ENCODE peak calls at places on chromosomes 3 and 15, in four cellular contexts. K, Z, U and G are unnamed samples.

GRCh38 chr3:124845406-124845805 is 41.8 kb downstream of the ITGB5 start:
- DNase-seq in U (no peak), Z (peak), K (no peak), G (no peak)

GRCh38 chr15:67520976-67521769 is at the start of gene C15orf61:
- DNase-seq in U (peak), K (peak), Z (peak), G (peak)

GRCh38 chr15:29671308-29671981 is 150.8 kb downstream of the TJP1 start:
- DNase-seq in Z (peak), K (no peak), U (peak), G (no peak)

GRCh38 chr3:125395091-125395490 is 20.0 kb upstream of the ZNF148 start:
- DNase-seq in U (no peak), K (no peak), Z (no peak), G (no peak)

GRCh38 chr3:145719118-145719517 is 441.9 kb downstream of the PLOD2 start:
- DNase-seq in K (no peak), U (no peak), Z (no peak), G (no peak)

GRCh38 chr3:45199837-45200648 is 26.0 kb downstream of the TMEM158 start:
- DNase-seq in U (no peak), K (peak), Z (peak), G (no peak)

GRCh38 chr3:167839460-167839859 is 103.9 kb downstream of the SERPINI1 start:
- DNase-seq in U (no peak), K (no peak), Z (no peak), G (no peak)

GRCh38 chr3:118938183-118938961 is 96.3 kb downstream of the IGSF11 start:
- DNase-seq in U (no peak), K (no peak), Z (peak), G (no peak)

GRCh38 chr3:160399347-160400047 is at the start of gene SMC4:
- DNase-seq in Z (peak), K (peak), U (peak), G (peak)

GRCh38 chr3:188978772-188979171 is 193.0 kb upstream of the TPRG1 start:
- DNase-seq in U (no peak), K (no peak), Z (peak), G (no peak)

GRCh38 chr15:78077053-78077859 is at the start of gene TBC1D2B:
- DNase-seq in U (peak), Z (peak), K (peak), G (peak)

GRCh38 chr15:90680371-90680935 is 36.7 kb upstream of the BLM start:
- DNase-seq in K (no peak), U (no peak), Z (peak), G (no peak)

GRCh38 chr3:42387802-42388651 is 22.4 kb downstream of the LYZL4 start:
- DNase-seq in U (no peak), Z (no peak), K (no peak), G (no peak)

GRCh38 chr15:85831415-85832113 is 36.8 kb upstream of the KLHL25 start:
- DNase-seq in Z (peak), U (peak), K (peak), G (peak)

GRCh38 chr3:172388412-172389078 is 59.7 kb downstream of the GHSR start:
- DNase-seq in U (no peak), K (no peak), Z (no peak), G (no peak)

GRCh38 chr15:69474291-69474690 is 21.7 kb downstream of the RPLP1 start:
- DNase-seq in Z (peak), U (no peak), K (no peak), G (no peak)

GRCh38 chr3:64666171-64666581 is 21.6 kb downstream of the ADAMTS9 start:
- DNase-seq in Z (no peak), K (no peak), U (no peak), G (no peak)

GRCh38 chr3:118966700-118967099 is 67.9 kb downstream of the IGSF11 start:
- DNase-seq in Z (no peak), U (no peak), K (no peak), G (peak)

GRCh38 chr3:17398959-17399551 is 343.4 kb downstream of the TBC1D5 start:
- DNase-seq in Z (no peak), U (no peak), K (no peak), G (no peak)

GRCh38 chr3:52038227-52038626 is 18.1 kb downstream of the DUSP7 start:
- DNase-seq in K (no peak), Z (no peak), U (no peak), G (no peak)

GRCh38 chr3:131728898-131729297 is 226.1 kb upstream of the MRPL3 start:
- DNase-seq in K (no peak), Z (no peak), U (no peak), G (no peak)

GRCh38 chr3:89353465-89353864 is 246.0 kb downstream of the EPHA3 start:
- DNase-seq in U (no peak), K (no peak), Z (no peak), G (no peak)

GRCh38 chr15:38411902-38412301 is 42.0 kb upstream of the FAM98B start:
- DNase-seq in Z (no peak), K (no peak), U (no peak), G (no peak)

GRCh38 chr3:104018541-104018940 is 1348.2 kb upstream of the ALCAM start:
- DNase-seq in Z (no peak), U (no peak), K (no peak), G (no peak)

GRCh38 chr3:38327335-38328009 is 19.1 kb upstream of the XYLB start:
- DNase-seq in Z (peak), U (no peak), K (no peak), G (no peak)

GRCh38 chr15:24961967-24962366 is 7.2 kb downstream of the SNRPN start:
- DNase-seq in Z (no peak), U (no peak), K (no peak), G (no peak)

GRCh38 chr3:195385526-195385925 is 57.3 kb downstream of the ACAP2 start:
- DNase-seq in K (no peak), U (no peak), Z (peak), G (peak)

GRCh38 chr3:38297947-38298711 is 16.0 kb downstream of the SLC22A14 start:
- DNase-seq in K (peak), U (no peak), Z (peak), G (no peak)

GRCh38 chr3:14770591-14770990 is 48.2 kb upstream of the FGD5 start:
- DNase-seq in Z (no peak), K (no peak), U (no peak), G (no peak)

GRCh38 chr15:97479957-97480356 is 480.5 kb upstream of the ARRDC4 start:
- DNase-seq in U (no peak), K (no peak), Z (no peak), G (no peak)

GRCh38 chr15:52217186-52217585 is 26.0 kb upstream of the GNB5 start:
- DNase-seq in K (peak), U (peak), Z (no peak), G (no peak)

GRCh38 chr15:62125763-62126162 is 39.3 kb downstream of the C2CD4B start:
- DNase-seq in U (no peak), K (no peak), Z (peak), G (no peak)

GRCh38 chr3:32794487-32795308 is 23.1 kb upstream of the TRIM71 start:
- DNase-seq in Z (peak), U (no peak), K (no peak), G (no peak)

GRCh38 chr15:66405605-66406004 is 18.9 kb downstream of the MAP2K1 start:
- DNase-seq in K (no peak), Z (peak), U (no peak), G (no peak)

GRCh38 chr3:34012102-34012461 is 213.7 kb downstream of the PDCD6IP start:
- DNase-seq in K (no peak), Z (peak), U (no peak), G (no peak)

GRCh38 chr3:146542179-146542578 is 2.2 kb downstream of the PLSCR1 start:
- DNase-seq in K (no peak), U (no peak), Z (peak), G (no peak)

DNA sequence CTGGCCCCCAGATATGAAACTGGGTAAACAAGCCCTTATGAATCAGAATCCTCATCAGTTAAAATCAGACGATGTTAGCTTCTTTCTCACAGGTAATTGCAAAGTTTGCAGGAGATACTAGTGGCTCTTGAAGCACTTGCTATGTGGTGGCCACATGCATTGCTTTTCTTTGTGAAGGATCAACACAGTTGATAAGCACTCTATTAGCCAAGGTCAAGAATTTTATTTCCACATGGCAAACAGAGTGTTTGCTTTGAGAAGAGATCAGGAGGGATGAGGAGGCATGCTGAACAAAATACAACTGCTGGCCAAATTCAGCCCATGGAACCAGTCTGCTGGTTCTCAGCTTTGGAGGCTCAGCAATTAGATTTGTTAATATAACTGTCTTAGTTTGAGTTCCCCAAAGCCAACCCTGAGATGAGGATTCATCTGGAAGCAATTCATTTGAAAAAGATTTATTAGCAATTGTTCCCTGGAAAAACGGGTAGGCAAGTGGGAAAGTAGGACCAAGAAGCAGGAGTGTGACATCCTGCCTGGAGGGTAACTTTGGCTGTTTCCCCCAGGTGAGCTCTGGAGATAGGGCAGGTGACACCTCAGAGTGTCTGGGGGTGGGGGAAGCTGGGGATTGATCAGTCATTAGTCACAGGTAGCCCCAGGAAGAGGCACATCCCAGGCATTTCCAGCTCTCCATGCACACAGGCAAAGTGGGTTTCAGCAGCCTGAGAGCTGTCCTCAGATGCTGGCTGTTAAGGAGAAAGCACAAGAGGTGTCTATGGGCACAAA is 180.3 kb downstream of the ABHD5 start:
- DNase-seq in K (peak), Z (no peak), U (peak), G (no peak)
- H3K9ac ChIP-seq in K (no peak), Z (no peak), U (no peak), G (no peak)

GRCh38 chr15:55632434-55632833 is 44.3 kb upstream of the PYGO1 start:
- DNase-seq in U (no peak), Z (no peak), K (no peak), G (no peak)

GRCh38 chr15:55628369-55628730 is 40.2 kb upstream of the PYGO1 start:
- DNase-seq in Z (peak), K (no peak), U (no peak), G (no peak)

GRCh38 chr15:55630921-55631320 is 42.8 kb upstream of the PYGO1 start:
- DNase-seq in K (no peak), U (no peak), Z (no peak), G (no peak)

GRCh38 chr15:55633731-55634130 is 45.6 kb upstream of the PYGO1 start:
- DNase-seq in U (no peak), Z (peak), K (no peak), G (no peak)

GRCh38 chr15:55627730-55628368 is 39.7 kb upstream of the PYGO1 start:
- DNase-seq in Z (peak), U (no peak), K (no peak), G (no peak)
- H2BK120ac ChIP-seq in Z (peak), U (no peak), K (no peak), G (no peak)

GRCh38 chr15:76942331-76942730 is 10.8 kb downstream of the RCN2 start:
- DNase-seq in Z (no peak), K (no peak), U (no peak), G (no peak)

GRCh38 chr15:76935620-76936019 is 4.1 kb downstream of the RCN2 start:
- DNase-seq in Z (no peak), U (no peak), K (no peak), G (no peak)

GRCh38 chr15:76936671-76937070 is 5.1 kb downstream of the RCN2 start:
- DNase-seq in U (no peak), K (no peak), Z (no peak), G (no peak)

GRCh38 chr15:76939715-76940114 is 8.2 kb downstream of the RCN2 start:
- DNase-seq in U (no peak), K (no peak), Z (peak), G (no peak)

DNA sequence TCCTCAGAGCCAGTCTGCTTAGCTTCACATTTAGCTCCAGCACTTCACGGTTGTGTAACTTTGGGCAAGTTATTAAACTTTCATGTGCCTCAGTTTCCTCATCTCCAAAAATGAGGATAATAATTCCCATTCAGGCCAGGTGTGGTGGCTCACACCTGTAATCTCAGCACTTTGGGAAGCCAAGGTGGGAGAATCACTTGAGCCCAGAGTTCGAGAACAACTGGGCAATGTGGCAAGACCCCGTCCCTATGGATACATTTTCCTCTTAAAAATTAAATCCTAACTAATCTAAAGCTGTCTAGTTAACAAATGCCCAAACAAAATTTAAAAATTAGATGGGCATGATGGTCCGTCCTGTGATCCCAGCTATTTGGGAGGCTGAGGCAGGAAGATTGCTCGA is 7.2 kb downstream of the RCN2 start:
- DNase-seq in K (no peak), Z (no peak), U (no peak), G (no peak)
- H3K9ac ChIP-seq in K (no peak), Z (no peak), U (no peak), G (no peak)

GRCh38 chr3:121951291-121951690 is 57.1 kb downstream of the SLC15A2 start:
- DNase-seq in Z (peak), U (no peak), K (no peak), G (no peak)
- H2BK120ac ChIP-seq in Z (no peak), U (no peak), K (no peak), G (no peak)

GRCh38 chr15:74261685-74262084 is 25.6 kb downstream of the CCDC33 start:
- DNase-seq in U (no peak), K (no peak), Z (no peak), G (no peak)
- H3K9ac ChIP-seq in U (no peak), K (no peak), Z (no peak), G (no peak)

GRCh38 chr15:59656935-59657634 is at the start of gene GTF2A2:
- DNase-seq in U (peak), Z (peak), K (peak), G (peak)
- H2BK120ac ChIP-seq in U (no peak), Z (no peak), K (no peak), G (no peak)

DNA sequence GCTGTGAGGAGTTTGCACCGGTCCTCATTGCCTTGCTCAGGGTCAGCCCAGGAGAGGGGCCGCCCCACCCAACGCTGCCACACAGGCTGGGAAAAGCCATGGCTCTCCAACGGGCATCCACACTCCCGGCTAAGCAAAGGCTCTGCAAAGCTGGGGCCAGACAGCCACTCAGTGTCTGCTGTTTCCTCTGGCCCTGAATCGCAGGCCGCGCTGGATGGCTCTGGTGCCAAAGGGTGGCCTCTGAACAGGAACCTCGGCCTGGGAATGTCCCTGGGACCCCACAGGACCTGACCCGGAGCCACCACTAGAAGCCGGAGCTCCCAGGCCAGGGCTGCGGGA is 42.9 kb downstream of the RPN1 start:
- DNase-seq in K (no peak), Z (no peak), U (peak), G (no peak)
- H3K9ac ChIP-seq in K (no peak), Z (no peak), U (no peak), G (peak)

DNA sequence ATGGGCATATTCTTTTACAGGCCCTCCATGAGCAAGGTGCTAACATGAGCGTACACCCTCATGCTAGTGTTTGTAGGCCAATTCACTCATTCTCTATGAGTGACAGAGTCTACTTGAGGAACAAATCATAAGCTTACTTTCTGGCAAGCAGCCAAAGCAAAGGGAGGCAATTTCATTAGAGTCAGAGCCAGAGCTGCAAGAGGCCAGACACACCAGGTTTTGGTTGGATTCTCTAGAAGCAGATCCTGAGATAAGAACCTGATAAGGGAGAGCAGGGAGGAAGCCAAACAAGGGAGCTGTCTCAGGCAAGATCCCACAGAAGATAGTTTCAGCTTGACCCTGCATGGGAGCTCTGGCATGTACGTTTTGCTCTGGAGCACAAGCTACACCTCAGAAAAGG is 214.1 kb upstream of the CTNNB1 start:
- DNase-seq in K (no peak), U (no peak), Z (no peak), G (no peak)
- H2BK120ac ChIP-seq in K (no peak), U (no peak), Z (no peak), G (no peak)

GRCh38 chr3:66463054-66463631 is 37.7 kb downstream of the LRIG1 start:
- DNase-seq in K (no peak), Z (peak), U (no peak), G (no peak)
- H3K9ac ChIP-seq in K (no peak), Z (no peak), U (no peak), G (no peak)

GRCh38 chr3:72338942-72339749 is 509.1 kb downstream of the SHQ1 start:
- DNase-seq in K (no peak), Z (peak), U (no peak), G (no peak)
- H2BK120ac ChIP-seq in K (no peak), Z (peak), U (no peak), G (no peak)